ENCODE peak calls at places on chromosomes 12 and 14, in eight cellular contexts. One of them, this sample, is unnamed. For H3K27me3, the result is how much of the 10 kb centered on the place peaks cover.

GRCh38 chr14:49971156-49972141 is 78.6 kb downstream of the ARF6 start:
- DNase-seq in neuronal stem cell: no peak
- DNase-seq in tibial artery: no peak
- DNase-seq in psoas muscle: no peak
- DNase-seq in CD8-positive, alpha-beta T cell: peak
- DNase-seq in left ventricle myocardium inferior: no peak
- DNase-seq in IMR-90: peak
- DNase-seq in ascending aorta: no peak
- DNase-seq in this sample: no peak

GRCh38 chr12:39884616-39885125 is 221.2 kb downstream of the SLC2A13 start:
- DNase-seq in neuronal stem cell: no peak
- DNase-seq in tibial artery: no peak
- DNase-seq in psoas muscle: no peak
- DNase-seq in CD8-positive, alpha-beta T cell: no peak
- DNase-seq in left ventricle myocardium inferior: no peak
- DNase-seq in IMR-90: no peak
- DNase-seq in ascending aorta: no peak
- DNase-seq in this sample: no peak

GRCh38 chr12:105522166-105522825 is 191.8 kb downstream of the C12orf75 start:
- DNase-seq in neuronal stem cell: no peak
- DNase-seq in tibial artery: no peak
- DNase-seq in psoas muscle: no peak
- DNase-seq in CD8-positive, alpha-beta T cell: no peak
- DNase-seq in left ventricle myocardium inferior: no peak
- DNase-seq in IMR-90: peak
- DNase-seq in ascending aorta: no peak
- DNase-seq in this sample: no peak

GRCh38 chr12:21546721-21547120 is 20.6 kb downstream of the SPX start:
- DNase-seq in neuronal stem cell: no peak
- DNase-seq in tibial artery: no peak
- DNase-seq in psoas muscle: no peak
- DNase-seq in CD8-positive, alpha-beta T cell: no peak
- DNase-seq in left ventricle myocardium inferior: no peak
- DNase-seq in IMR-90: no peak
- DNase-seq in ascending aorta: no peak
- DNase-seq in this sample: no peak

GRCh38 chr14:92323916-92324818 is 1.2 kb downstream of the SLC24A4 start:
- DNase-seq in neuronal stem cell: no peak
- DNase-seq in tibial artery: no peak
- DNase-seq in psoas muscle: no peak
- DNase-seq in CD8-positive, alpha-beta T cell: no peak
- DNase-seq in left ventricle myocardium inferior: no peak
- DNase-seq in IMR-90: no peak
- DNase-seq in ascending aorta: no peak
- DNase-seq in this sample: no peak

GRCh38 chr12:5383961-5384360 is 47.9 kb upstream of the NTF3 start:
- DNase-seq in neuronal stem cell: no peak
- DNase-seq in tibial artery: no peak
- DNase-seq in psoas muscle: no peak
- DNase-seq in CD8-positive, alpha-beta T cell: no peak
- DNase-seq in left ventricle myocardium inferior: no peak
- DNase-seq in IMR-90: no peak
- DNase-seq in ascending aorta: no peak
- DNase-seq in this sample: no peak

GRCh38 chr12:68364893-68365725 is 32.9 kb upstream of the MDM1 start:
- DNase-seq in neuronal stem cell: peak
- DNase-seq in tibial artery: peak
- DNase-seq in psoas muscle: peak
- DNase-seq in CD8-positive, alpha-beta T cell: peak
- DNase-seq in left ventricle myocardium inferior: peak
- DNase-seq in IMR-90: peak
- DNase-seq in ascending aorta: peak
- DNase-seq in this sample: peak

GRCh38 chr14:54465654-54466053 is 23.1 kb downstream of the GMFB start:
- DNase-seq in neuronal stem cell: no peak
- DNase-seq in tibial artery: no peak
- DNase-seq in psoas muscle: no peak
- DNase-seq in CD8-positive, alpha-beta T cell: no peak
- DNase-seq in left ventricle myocardium inferior: no peak
- DNase-seq in IMR-90: no peak
- DNase-seq in ascending aorta: no peak
- DNase-seq in this sample: no peak

GRCh38 chr12:11158885-11159444 is 12.0 kb upstream of the SMIM10L1 start:
- DNase-seq in neuronal stem cell: no peak
- DNase-seq in tibial artery: no peak
- DNase-seq in psoas muscle: no peak
- DNase-seq in CD8-positive, alpha-beta T cell: no peak
- DNase-seq in left ventricle myocardium inferior: no peak
- DNase-seq in IMR-90: no peak
- DNase-seq in ascending aorta: no peak
- DNase-seq in this sample: no peak

GRCh38 chr14:25111061-25111601 is 61.2 kb upstream of the STXBP6 start:
- DNase-seq in neuronal stem cell: no peak
- DNase-seq in tibial artery: peak
- DNase-seq in psoas muscle: no peak
- DNase-seq in CD8-positive, alpha-beta T cell: no peak
- DNase-seq in left ventricle myocardium inferior: no peak
- DNase-seq in IMR-90: peak
- DNase-seq in ascending aorta: peak
- DNase-seq in this sample: no peak

GRCh38 chr14:104546591-104547309 is 32.8 kb upstream of the C14orf180 start:
- DNase-seq in neuronal stem cell: no peak
- DNase-seq in tibial artery: no peak
- DNase-seq in psoas muscle: no peak
- DNase-seq in CD8-positive, alpha-beta T cell: no peak
- DNase-seq in left ventricle myocardium inferior: no peak
- DNase-seq in IMR-90: no peak
- DNase-seq in ascending aorta: peak
- DNase-seq in this sample: peak

GRCh38 chr12:111353026-111353425 is 15.9 kb downstream of the PHETA1 start:
- DNase-seq in neuronal stem cell: no peak
- DNase-seq in tibial artery: no peak
- DNase-seq in psoas muscle: no peak
- DNase-seq in CD8-positive, alpha-beta T cell: no peak
- DNase-seq in left ventricle myocardium inferior: no peak
- DNase-seq in IMR-90: no peak
- DNase-seq in ascending aorta: no peak
- DNase-seq in this sample: no peak

GRCh38 chr12:22437031-22437806 is 102.7 kb upstream of the ST8SIA1 start:
- DNase-seq in neuronal stem cell: no peak
- DNase-seq in tibial artery: no peak
- DNase-seq in psoas muscle: no peak
- DNase-seq in CD8-positive, alpha-beta T cell: no peak
- DNase-seq in left ventricle myocardium inferior: no peak
- DNase-seq in IMR-90: no peak
- DNase-seq in ascending aorta: no peak
- DNase-seq in this sample: no peak

GRCh38 chr12:85835417-85835809 is 796 bp downstream of the RASSF9 start:
- DNase-seq in neuronal stem cell: no peak
- DNase-seq in tibial artery: no peak
- DNase-seq in psoas muscle: no peak
- DNase-seq in CD8-positive, alpha-beta T cell: no peak
- DNase-seq in left ventricle myocardium inferior: no peak
- DNase-seq in IMR-90: peak
- DNase-seq in ascending aorta: no peak
- DNase-seq in this sample: no peak

GRCh38 chr12:122855985-122856831 is 21.0 kb downstream of the HIP1R start:
- DNase-seq in neuronal stem cell: no peak
- DNase-seq in tibial artery: no peak
- DNase-seq in psoas muscle: no peak
- DNase-seq in CD8-positive, alpha-beta T cell: no peak
- DNase-seq in left ventricle myocardium inferior: no peak
- DNase-seq in IMR-90: no peak
- DNase-seq in ascending aorta: no peak
- DNase-seq in this sample: no peak

GRCh38 chr12:101813117-101813516 is 17.6 kb downstream of the GNPTAB start:
- DNase-seq in neuronal stem cell: no peak
- DNase-seq in tibial artery: no peak
- DNase-seq in psoas muscle: no peak
- DNase-seq in CD8-positive, alpha-beta T cell: no peak
- DNase-seq in left ventricle myocardium inferior: no peak
- DNase-seq in IMR-90: no peak
- DNase-seq in ascending aorta: no peak
- DNase-seq in this sample: no peak

GRCh38 chr12:101804409-101804808 is 26.4 kb downstream of the GNPTAB start:
- DNase-seq in neuronal stem cell: no peak
- DNase-seq in tibial artery: no peak
- DNase-seq in psoas muscle: no peak
- DNase-seq in CD8-positive, alpha-beta T cell: no peak
- DNase-seq in left ventricle myocardium inferior: no peak
- DNase-seq in IMR-90: no peak
- DNase-seq in ascending aorta: no peak
- DNase-seq in this sample: no peak

GRCh38 chr12:101806280-101806679 is 24.5 kb downstream of the GNPTAB start:
- DNase-seq in neuronal stem cell: no peak
- DNase-seq in tibial artery: no peak
- DNase-seq in psoas muscle: no peak
- DNase-seq in CD8-positive, alpha-beta T cell: no peak
- DNase-seq in left ventricle myocardium inferior: no peak
- DNase-seq in IMR-90: no peak
- DNase-seq in ascending aorta: no peak
- DNase-seq in this sample: no peak

GRCh38 chr12:101803978-101804377 is 26.8 kb downstream of the GNPTAB start:
- DNase-seq in neuronal stem cell: no peak
- DNase-seq in tibial artery: no peak
- DNase-seq in psoas muscle: no peak
- DNase-seq in CD8-positive, alpha-beta T cell: no peak
- DNase-seq in left ventricle myocardium inferior: no peak
- DNase-seq in IMR-90: no peak
- DNase-seq in ascending aorta: no peak
- DNase-seq in this sample: no peak

DNA sequence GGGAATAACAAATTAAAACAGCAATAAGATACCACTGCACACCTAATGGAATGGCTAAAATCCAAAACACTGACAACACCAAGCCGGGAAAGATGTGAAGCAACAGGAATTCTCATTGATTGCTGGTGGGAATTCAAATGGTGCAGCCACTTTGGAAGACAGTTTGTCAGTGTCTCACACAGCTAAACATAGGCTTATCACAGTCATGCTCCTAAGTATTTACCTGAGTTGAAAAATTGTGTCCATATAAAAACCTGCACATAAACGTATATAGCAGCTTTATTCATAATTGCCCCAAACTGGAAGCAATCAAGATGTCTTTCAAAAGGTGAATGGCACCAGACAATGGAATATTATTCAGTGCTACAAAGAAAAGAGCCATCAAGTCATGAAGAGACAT is 21.6 kb downstream of the GNPTAB start:
- DNase-seq in neuronal stem cell: no peak
- DNase-seq in tibial artery: no peak
- DNase-seq in psoas muscle: no peak
- DNase-seq in CD8-positive, alpha-beta T cell: no peak
- DNase-seq in left ventricle myocardium inferior: no peak
- DNase-seq in IMR-90: no peak
- DNase-seq in ascending aorta: no peak
- DNase-seq in this sample: no peak
- H3K4me3 ChIP-seq in neuronal stem cell: no peak
- H3K4me3 ChIP-seq in tibial artery: no peak
- H3K4me3 ChIP-seq in psoas muscle: no peak
- H3K4me3 ChIP-seq in CD8-positive, alpha-beta T cell: no peak
- H3K4me3 ChIP-seq in left ventricle myocardium inferior: no peak
- H3K4me3 ChIP-seq in IMR-90: no peak
- H3K4me3 ChIP-seq in ascending aorta: no peak
- H3K4me3 ChIP-seq in this sample: no peak

GRCh38 chr12:65330341-65330740 is 51.9 kb downstream of the MSRB3 start:
- DNase-seq in neuronal stem cell: no peak
- DNase-seq in tibial artery: no peak
- DNase-seq in psoas muscle: no peak
- DNase-seq in CD8-positive, alpha-beta T cell: no peak
- DNase-seq in left ventricle myocardium inferior: no peak
- DNase-seq in IMR-90: peak
- DNase-seq in ascending aorta: no peak
- DNase-seq in this sample: no peak
- H3K27me3 ChIP-seq in neuronal stem cell: under half
- H3K27me3 ChIP-seq in tibial artery: under half
- H3K27me3 ChIP-seq in psoas muscle: under half
- H3K27me3 ChIP-seq in CD8-positive, alpha-beta T cell: under half
- H3K27me3 ChIP-seq in left ventricle myocardium inferior: under half
- H3K27me3 ChIP-seq in IMR-90: under half
- H3K27me3 ChIP-seq in ascending aorta: under half
- H3K27me3 ChIP-seq in this sample: under half

DNA sequence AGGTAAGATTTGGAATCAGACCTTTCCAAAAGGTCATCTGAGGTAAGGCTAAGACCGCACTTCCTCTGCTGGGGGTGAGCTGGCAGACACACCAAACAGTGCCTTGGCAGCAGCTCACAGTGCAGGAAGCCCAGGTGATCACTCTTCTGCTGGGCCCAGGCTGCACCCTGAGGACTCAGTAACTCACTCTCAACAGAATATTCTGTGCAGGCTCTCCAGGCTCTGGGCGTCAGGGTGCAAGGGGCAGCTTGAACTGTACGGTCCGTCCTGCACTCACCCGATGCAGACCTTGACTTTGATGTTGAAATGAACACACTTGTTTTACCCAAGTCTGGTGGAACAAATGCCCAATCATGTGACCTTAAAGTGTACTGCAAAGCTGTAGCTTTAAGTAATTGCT is 6.0 kb downstream of the ALKBH2 start:
- DNase-seq in neuronal stem cell: no peak
- DNase-seq in tibial artery: no peak
- DNase-seq in psoas muscle: no peak
- DNase-seq in CD8-positive, alpha-beta T cell: no peak
- DNase-seq in left ventricle myocardium inferior: no peak
- DNase-seq in IMR-90: no peak
- DNase-seq in ascending aorta: no peak
- DNase-seq in this sample: no peak
- H3K27ac ChIP-seq in neuronal stem cell: no peak
- H3K27ac ChIP-seq in tibial artery: no peak
- H3K27ac ChIP-seq in psoas muscle: no peak
- H3K27ac ChIP-seq in CD8-positive, alpha-beta T cell: no peak
- H3K27ac ChIP-seq in left ventricle myocardium inferior: peak
- H3K27ac ChIP-seq in IMR-90: no peak
- H3K27ac ChIP-seq in ascending aorta: no peak
- H3K27ac ChIP-seq in this sample: peak

GRCh38 chr12:114192013-114192412 is 213.9 kb downstream of the TBX5 start:
- DNase-seq in neuronal stem cell: no peak
- DNase-seq in tibial artery: no peak
- DNase-seq in psoas muscle: no peak
- DNase-seq in CD8-positive, alpha-beta T cell: no peak
- DNase-seq in left ventricle myocardium inferior: no peak
- DNase-seq in IMR-90: no peak
- DNase-seq in ascending aorta: no peak
- DNase-seq in this sample: no peak

GRCh38 chr12:114190971-114191370 is 215.0 kb downstream of the TBX5 start:
- DNase-seq in neuronal stem cell: no peak
- DNase-seq in tibial artery: no peak
- DNase-seq in psoas muscle: no peak
- DNase-seq in CD8-positive, alpha-beta T cell: no peak
- DNase-seq in left ventricle myocardium inferior: no peak
- DNase-seq in IMR-90: no peak
- DNase-seq in ascending aorta: no peak
- DNase-seq in this sample: no peak

GRCh38 chr12:114193474-114193873 is 212.5 kb downstream of the TBX5 start:
- DNase-seq in neuronal stem cell: no peak
- DNase-seq in tibial artery: no peak
- DNase-seq in psoas muscle: no peak
- DNase-seq in CD8-positive, alpha-beta T cell: no peak
- DNase-seq in left ventricle myocardium inferior: no peak
- DNase-seq in IMR-90: no peak
- DNase-seq in ascending aorta: no peak
- DNase-seq in this sample: no peak

GRCh38 chr12:114192549-114192948 is 213.4 kb downstream of the TBX5 start:
- DNase-seq in neuronal stem cell: no peak
- DNase-seq in tibial artery: no peak
- DNase-seq in psoas muscle: no peak
- DNase-seq in CD8-positive, alpha-beta T cell: no peak
- DNase-seq in left ventricle myocardium inferior: no peak
- DNase-seq in IMR-90: no peak
- DNase-seq in ascending aorta: no peak
- DNase-seq in this sample: no peak

GRCh38 chr12:114194066-114194465 is 211.9 kb downstream of the TBX5 start:
- DNase-seq in neuronal stem cell: no peak
- DNase-seq in tibial artery: no peak
- DNase-seq in psoas muscle: no peak
- DNase-seq in CD8-positive, alpha-beta T cell: no peak
- DNase-seq in left ventricle myocardium inferior: no peak
- DNase-seq in IMR-90: no peak
- DNase-seq in ascending aorta: no peak
- DNase-seq in this sample: no peak
- H3K4me3 ChIP-seq in neuronal stem cell: no peak
- H3K4me3 ChIP-seq in tibial artery: no peak
- H3K4me3 ChIP-seq in psoas muscle: no peak
- H3K4me3 ChIP-seq in CD8-positive, alpha-beta T cell: no peak
- H3K4me3 ChIP-seq in left ventricle myocardium inferior: no peak
- H3K4me3 ChIP-seq in IMR-90: no peak
- H3K4me3 ChIP-seq in ascending aorta: no peak
- H3K4me3 ChIP-seq in this sample: no peak